ENCODE peak calls at places on chromosomes 5 and 9, in eight cellular contexts. Y is adrenal gland; P is HCEC 1CT; G is kidney epithelial cell; R is cardiac fibroblast; S is NCI-H2029 treated with DMSO at 0.1 percent for 48 hours; T is fibroblast of mammary gland; L is activated CD8-positive, alpha-beta memory T cell treated with anti-CD3 and anti-CD28 coated beads, Interleukin-2, amount 50 U/mL, for 4 hours. N is an unnamed sample.
A peak's percentile ranks its signal among the peaks of the same experiment; 100 is the strongest.

GRCh38 chr9:88007291-88007650 is 32.9 kb upstream of the CDK20 start:
- DNase-seq in Y (no peak), P (no peak), G (no peak), R (no peak), S (no peak), T (no peak), L (no peak), N (no peak)

GRCh38 chr5:57642066-57642465 is 159.5 kb upstream of the ACTBL2 start:
- DNase-seq in Y (no peak), P (no peak), G (no peak), R (no peak), S (no peak), T (no peak), L (no peak), N (no peak)

GRCh38 chr5:56607551-56607950 is 207.8 kb upstream of the MAP3K1 start:
- DNase-seq in Y (no peak), P (no peak), G (no peak), R (peak; percentile 30), S (no peak), T (no peak), L (no peak), N (peak; percentile 50)

GRCh38 chr5:128487041-128487440 is 51.0 kb downstream of the FBN2 start:
- DNase-seq in Y (no peak), P (peak; percentile 39), G (no peak), R (no peak), S (no peak), T (peak; percentile 24), L (no peak), N (peak; percentile 38)

GRCh38 chr9:126704157-126704941 is 90.6 kb downstream of the LMX1B start:
- DNase-seq in Y (peak; percentile 78), P (peak; percentile 56), G (peak; percentile 50), R (peak; percentile 51), S (no peak), T (peak; percentile 65), L (peak; percentile 49), N (peak; percentile 46)

GRCh38 chr9:3578786-3579185 is 53.0 kb upstream of the RFX3 start:
- DNase-seq in Y (peak; percentile 10), P (peak; percentile 40), G (peak; percentile 1), R (peak; percentile 58), S (no peak), T (peak; percentile 87), L (no peak), N (peak; percentile 72)

GRCh38 chr9:34190996-34191892 is 12.4 kb downstream of the UBAP1 start:
- DNase-seq in Y (no peak), P (peak; percentile 18), G (no peak), R (peak; percentile 53), S (no peak), T (peak; percentile 54), L (no peak), N (peak; percentile 34)

GRCh38 chr5:173329370-173330150 is 1.3 kb upstream of the STC2 start:
- DNase-seq in Y (no peak), P (peak; percentile 39), G (no peak), R (no peak), S (no peak), T (no peak), L (no peak), N (no peak)

GRCh38 chr5:82334856-82335255 is 56.7 kb upstream of the RPS23 start:
- DNase-seq in Y (no peak), P (peak; percentile 51), G (no peak), R (peak; percentile 93), S (no peak), T (peak; percentile 69), L (no peak), N (peak; percentile 95)

GRCh38 chr5:79689541-79690466 is at the start of gene CMYA5:
- DNase-seq in Y (peak; percentile 14), P (no peak), G (no peak), R (peak; percentile 35), S (no peak), T (peak; percentile 53), L (no peak), N (peak; percentile 33)

GRCh38 chr5:141874262-141874964 is 3.8 kb downstream of the PCDH1 start:
- DNase-seq in Y (no peak), P (no peak), G (no peak), R (no peak), S (no peak), T (no peak), L (no peak), N (no peak)

GRCh38 chr5:15993934-15994333 is 185.7 kb downstream of the MARCHF11 start:
- DNase-seq in Y (no peak), P (peak; percentile 47), G (no peak), R (peak; percentile 21), S (no peak), T (peak; percentile 20), L (no peak), N (peak; percentile 30)

GRCh38 chr9:94554439-94555331 is at the start of gene PCAT7:
- DNase-seq in Y (peak; percentile 77), P (peak; percentile 17), G (no peak), R (peak; percentile 59), S (peak; percentile 77), T (no peak), L (no peak), N (no peak)

GRCh38 chr5:89901983-89902382 is 507.6 kb downstream of the CETN3 start:
- DNase-seq in Y (no peak), P (no peak), G (no peak), R (peak; percentile 10), S (peak; percentile 25), T (no peak), L (no peak), N (no peak)

GRCh38 chr5:83567741-83568530 is 96.4 kb downstream of the VCAN start:
- DNase-seq in Y (no peak), P (peak; percentile 92), G (peak; percentile 87), R (peak; percentile 94), S (no peak), T (peak; percentile 96), L (no peak), N (peak; percentile 93)

GRCh38 chr9:134406366-134407122 is 80.3 kb downstream of the RXRA start:
- DNase-seq in Y (peak; percentile 59), P (no peak), G (no peak), R (no peak), S (no peak), T (peak; percentile 22), L (no peak), N (no peak)

GRCh38 chr9:105901514-105902109 is 207.3 kb downstream of the TMEM38B start:
- DNase-seq in Y (peak; percentile 23), P (no peak), G (no peak), R (peak; percentile 34), S (peak; percentile 17), T (peak; percentile 25), L (no peak), N (peak; percentile 3)

GRCh38 chr9:126150411-126151030 is 176.1 kb upstream of the MVB12B start:
- DNase-seq in Y (no peak), P (no peak), G (no peak), R (no peak), S (peak; percentile 81), T (no peak), L (no peak), N (no peak)

GRCh38 chr9:76456202-76456926 is 2.6 kb upstream of the GCNT1 start:
- DNase-seq in Y (no peak), P (peak; percentile 61), G (no peak), R (peak; percentile 56), S (peak; percentile 96), T (peak; percentile 18), L (peak; percentile 18), N (peak; percentile 82)

GRCh38 chr5:97134634-97135033 is 7.8 kb downstream of the LIX1 start:
- DNase-seq in Y (no peak), P (no peak), G (no peak), R (no peak), S (no peak), T (no peak), L (no peak), N (no peak)

GRCh38 chr9:109114670-109115069 is 5.1 kb downstream of the TMEM245 start:
- DNase-seq in Y (peak; percentile 27), P (peak; percentile 60), G (peak; percentile 94), R (no peak), S (no peak), T (peak; percentile 80), L (no peak), N (peak; percentile 66)

GRCh38 chr9:125110464-125110863 is 32.9 kb downstream of the SCAI start:
- DNase-seq in Y (no peak), P (no peak), G (no peak), R (no peak), S (no peak), T (no peak), L (no peak), N (no peak)

GRCh38 chr5:172818081-172818480 is 16.0 kb upstream of the ERGIC1 start:
- DNase-seq in Y (no peak), P (no peak), G (no peak), R (no peak), S (no peak), T (no peak), L (no peak), N (no peak)

GRCh38 chr9:111131219-111131618 is 92.9 kb upstream of the LPAR1 start:
- DNase-seq in Y (no peak), P (no peak), G (no peak), R (no peak), S (no peak), T (no peak), L (no peak), N (no peak)

GRCh38 chr5:60026174-60026573 is 132.6 kb upstream of the PDE4D start:
- DNase-seq in Y (no peak), P (no peak), G (no peak), R (no peak), S (no peak), T (peak; percentile 0), L (no peak), N (peak; percentile 0)

GRCh38 chr9:27529316-27530278 is at the start of gene MOB3B:
- DNase-seq in Y (peak; percentile 86), P (peak; percentile 41), G (no peak), R (peak; percentile 77), S (peak; percentile 8), T (peak; percentile 46), L (peak; percentile 83), N (peak; percentile 50)

GRCh38 chr9:115115924-115116323 is 2.0 kb downstream of the TNC start:
- DNase-seq in Y (no peak), P (peak; percentile 89), G (no peak), R (no peak), S (no peak), T (peak; percentile 90), L (no peak), N (peak; percentile 82)

GRCh38 chr9:4837768-4838546 is 45.2 kb downstream of the RCL1 start:
- DNase-seq in Y (no peak), P (no peak), G (peak; percentile 54), R (peak; percentile 91), S (no peak), T (peak; percentile 100), L (no peak), N (peak; percentile 93)

GRCh38 chr5:91025956-91026355 is 357.2 kb downstream of the ARRDC3 start:
- DNase-seq in Y (no peak), P (no peak), G (no peak), R (no peak), S (no peak), T (no peak), L (no peak), N (no peak)

GRCh38 chr9:117664419-117664818 is 39.8 kb upstream of the TLR4 start:
- DNase-seq in Y (no peak), P (no peak), G (no peak), R (no peak), S (no peak), T (no peak), L (no peak), N (no peak)

GRCh38 chr9:98708933-98709911 is at the start of gene GABBR2:
- DNase-seq in Y (no peak), P (no peak), G (no peak), R (no peak), S (no peak), T (no peak), L (no peak), N (peak; percentile 4)

GRCh38 chr5:9572246-9572645 is 26.4 kb upstream of the SEMA5A start:
- DNase-seq in Y (no peak), P (no peak), G (no peak), R (no peak), S (no peak), T (no peak), L (no peak), N (no peak)

GRCh38 chr9:119368681-119369581 is at the start of gene BRINP1:
- DNase-seq in Y (peak; percentile 27), P (no peak), G (peak; percentile 26), R (peak; percentile 14), S (peak; percentile 78), T (peak; percentile 24), L (no peak), N (no peak)

GRCh38 chr9:9352877-9353481 is 1259.8 kb downstream of the PTPRD start:
- DNase-seq in Y (peak; percentile 7), P (no peak), G (no peak), R (peak; percentile 1), S (no peak), T (peak; percentile 6), L (no peak), N (no peak)

N was measured in IMR-90.